ENCODE peak calls at places on chromosomes 1 and 21, in eight cellular contexts. N is uterus, B is A549, H is adrenal gland, E is GM12878, U is stomach, K is sigmoid colon, X is body of pancreas. V is an unnamed sample.

GRCh38 chr1:65958561-65959350 is 166.1 kb downstream of the PDE4B start:
- DNase-seq in H (no peak), N (no peak), B (peak; percentile 65), E (peak; percentile 7), U (no peak), X (no peak), K (no peak), V (no peak)

GRCh38 chr1:29471487-29472313 is 235.4 kb downstream of the PTPRU start:
- DNase-seq in K (peak; percentile 39), U (peak; percentile 19), B (no peak), H (no peak), E (no peak), N (no peak), X (no peak), V (no peak)

GRCh38 chr1:44884746-44885145 is 41.7 kb upstream of the PTCH2 start:
- DNase-seq in U (no peak), H (no peak), K (peak; percentile 79), X (no peak), N (no peak), B (no peak), E (no peak), V (peak; percentile 89)

GRCh38 chr1:230699716-230700115 is 14.2 kb downstream of the AGT start:
- DNase-seq in X (no peak), H (no peak), E (no peak), B (no peak), U (no peak), N (no peak), K (no peak), V (peak; percentile 60)

GRCh38 chr1:166166701-166167394 is at the start of gene FAM78B:
- DNase-seq in U (peak; percentile 80), H (peak; percentile 73), E (peak; percentile 36), K (peak; percentile 91), N (peak; percentile 68), X (peak; percentile 87), B (peak; percentile 79), V (peak; percentile 94)

GRCh38 chr21:42925114-42925907 is at the start of gene ERVH48-1:
- DNase-seq in X (no peak), B (no peak), N (no peak), E (no peak), H (no peak), K (no peak), U (no peak), V (no peak)

GRCh38 chr1:36248250-36248894 is 24.1 kb downstream of the THRAP3 start:
- DNase-seq in H (peak; percentile 92), B (peak; percentile 92), U (peak; percentile 62), E (no peak), X (peak; percentile 81), N (peak; percentile 66), K (peak; percentile 90), V (no peak)

GRCh38 chr1:42713293-42713692 is 26.7 kb downstream of the CLDN19 start:
- DNase-seq in H (no peak), N (no peak), B (no peak), U (no peak), X (no peak), E (no peak), K (no peak), V (no peak)

GRCh38 chr1:147243228-147243685 is 773 bp downstream of the CHD1L start:
- DNase-seq in X (peak; percentile 39), E (no peak), K (no peak), U (no peak), N (peak; percentile 26), B (no peak), H (no peak), V (peak; percentile 92)

GRCh38 chr21:34992736-34993135 is 56.4 kb downstream of the RUNX1 start:
- DNase-seq in B (no peak), K (no peak), X (no peak), E (no peak), H (no peak), U (no peak), N (peak; percentile 66), V (no peak)

GRCh38 chr1:26122988-26123973 is 11.7 kb downstream of the PDIK1L start:
- DNase-seq in K (no peak), X (no peak), U (no peak), E (no peak), H (no peak), N (no peak), B (peak; percentile 21), V (no peak)

GRCh38 chr21:34797926-34798595 is 129.3 kb downstream of the CLIC6 start:
- DNase-seq in X (no peak), B (no peak), K (no peak), E (no peak), N (no peak), H (no peak), U (no peak), V (no peak)

GRCh38 chr1:218496561-218496960 is 151.4 kb downstream of the TGFB2 start:
- DNase-seq in K (no peak), X (no peak), H (no peak), E (no peak), U (no peak), B (peak; percentile 99), N (no peak), V (no peak)

GRCh38 chr1:219917851-219918466 is 10.4 kb downstream of the SLC30A10 start:
- DNase-seq in U (no peak), N (no peak), X (no peak), E (no peak), H (no peak), B (peak; percentile 73), K (no peak), V (no peak)

GRCh38 chr1:6251233-6251632 is 7.3 kb downstream of the HES3 start:
- DNase-seq in K (no peak), N (no peak), B (no peak), X (no peak), U (no peak), E (no peak), H (no peak), V (no peak)

GRCh38 chr1:80054129-80054528 is 1047.6 kb upstream of the ADGRL4 start:
- DNase-seq in B (peak; percentile 68), X (peak; percentile 16), E (no peak), K (peak; percentile 45), N (no peak), U (no peak), H (no peak), V (no peak)

GRCh38 chr1:21764615-21765423 is 18.1 kb downstream of the USP48 start:
- DNase-seq in B (peak; percentile 77), N (no peak), H (peak; percentile 93), X (peak; percentile 80), K (no peak), U (peak; percentile 81), E (no peak), V (no peak)

GRCh38 chr1:233135833-233136232 is 159.7 kb downstream of the PCNX2 start:
- DNase-seq in N (no peak), X (no peak), K (no peak), E (no peak), H (no peak), B (peak; percentile 8), U (no peak), V (no peak)

DNA sequence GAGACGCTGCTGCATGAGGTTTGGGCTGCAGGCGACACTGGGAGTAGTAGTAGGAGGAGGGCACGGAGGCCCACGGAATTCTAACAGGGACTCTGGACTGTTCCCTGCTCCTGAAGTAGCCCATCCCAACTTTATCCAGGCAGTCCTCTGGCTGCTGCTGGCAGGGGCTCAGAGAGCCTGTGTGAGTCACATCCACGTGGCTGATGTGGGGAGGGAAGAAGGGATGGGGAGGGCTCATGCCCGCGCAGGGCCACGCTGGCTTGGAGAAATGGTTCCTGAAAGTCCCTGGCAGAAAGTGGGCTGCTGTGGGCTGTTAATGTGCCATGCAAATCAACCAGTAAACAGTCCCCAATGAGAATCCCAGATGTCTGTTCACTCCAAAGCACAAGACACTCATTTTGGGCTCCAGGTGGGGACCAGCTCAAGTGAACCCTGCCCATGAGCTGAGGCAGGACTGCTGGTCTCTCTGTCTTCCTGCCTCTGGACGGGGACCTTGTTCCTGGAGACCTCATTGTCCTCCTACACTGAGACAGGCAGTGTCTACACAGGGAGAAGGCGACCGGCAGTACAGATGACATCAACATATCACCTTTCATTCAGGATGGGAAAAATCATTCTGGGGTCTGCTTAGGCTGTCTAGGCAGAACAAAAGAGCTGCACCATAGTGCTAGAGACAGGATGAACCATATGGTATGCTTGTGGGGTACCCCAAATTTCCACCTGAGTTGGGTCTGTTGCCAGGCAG is 57.7 kb upstream of the FMOD start:
- DNase-seq in E (no peak), N (peak; percentile 92), H (peak; percentile 87), K (peak; percentile 97), B (peak; percentile 7), U (peak; percentile 60), X (peak; percentile 48), V (no peak)
- TF ChIP-seq POLR2A in E (no peak), N (no peak), H (no peak), K (peak; percentile 22), B (no peak), U (no peak), X (no peak), V (no peak)

GRCh38 chr1:184616504-184616903 is 138.2 kb downstream of the EDEM3 start:
- DNase-seq in U (no peak), E (no peak), K (no peak), H (no peak), X (no peak), B (no peak), N (no peak), V (peak; percentile 75)
- TF ChIP-seq POLR2A in U (no peak), E (no peak), K (no peak), H (no peak), X (no peak), B (no peak), N (no peak), V (no peak)

GRCh38 chr1:225777583-225778411 is at the start of gene SRP9:
- DNase-seq in K (peak; percentile 99), N (peak; percentile 99), E (peak; percentile 97), X (peak; percentile 99), U (peak; percentile 99), B (peak; percentile 98), H (peak; percentile 99), V (peak; percentile 99)
- TF ChIP-seq POLR2A in K (peak; percentile 93), N (peak; percentile 66), E (peak; percentile 92), X (peak; percentile 95), U (peak; percentile 56), B (no peak), H (peak; percentile 76), V (peak; percentile 88)

GRCh38 chr1:108830119-108831008 is 26.5 kb downstream of the AKNAD1 start:
- DNase-seq in K (peak; percentile 93), N (peak; percentile 83), U (peak; percentile 60), H (peak; percentile 85), X (peak; percentile 40), B (peak; percentile 83), E (no peak), V (peak; percentile 96)
- TF ChIP-seq POLR2A in K (no peak), N (peak; percentile 21), U (no peak), H (no peak), X (no peak), B (peak; percentile 9), E (no peak), V (no peak)

GRCh38 chr1:20703124-20703756 is 14.6 kb downstream of the KIF17 start:
- DNase-seq in U (no peak), X (no peak), K (no peak), H (no peak), N (no peak), B (no peak), E (no peak), V (no peak)
- TF ChIP-seq POLR2A in U (no peak), X (no peak), K (no peak), H (no peak), N (no peak), B (no peak), E (no peak), V (no peak)

V was measured in esophagus muscularis mucosa.